ENCODE peak calls at places on chromosome 6, in six cellular contexts. E is neural progenitor cell, B is Peyer's patch, I is tibial nerve, G is astrocyte, W is tibial artery. X is an unnamed sample.

GRCh38 chr6:168201383-168201782 is 118.2 kb downstream of the DACT2 start:
- DNase-seq in E (peak; percentile 72), W (no peak), B (peak; percentile 51), I (no peak), G (no peak), X (peak; percentile 79)

GRCh38 chr6:125508793-125509192 is 207.0 kb upstream of the HDDC2 start:
- DNase-seq in E (no peak), G (no peak), W (no peak), B (no peak), I (no peak), X (no peak)

GRCh38 chr6:18330548-18331066 is 56.5 kb upstream of the RNF144B start:
- DNase-seq in B (no peak), G (no peak), E (no peak), W (no peak), I (no peak), X (no peak)

GRCh38 chr6:145147559-145147958 is 587.8 kb downstream of the EPM2A start:
- DNase-seq in B (no peak), G (peak; percentile 65), I (no peak), E (no peak), W (no peak), X (no peak)

GRCh38 chr6:35490821-35491557 is 5.9 kb downstream of the TEAD3 start:
- DNase-seq in B (no peak), E (no peak), G (no peak), W (no peak), I (no peak), X (no peak)

GRCh38 chr6:104312851-104313250 is 546.9 kb downstream of the HACE1 start:
- DNase-seq in I (no peak), E (no peak), B (no peak), G (no peak), W (no peak), X (no peak)

GRCh38 chr6:131130546-131130925 is 4.7 kb upstream of the AKAP7 start:
- DNase-seq in B (no peak), I (no peak), W (no peak), E (no peak), G (no peak), X (no peak)

GRCh38 chr6:25312703-25313102 is 33.5 kb downstream of the CARMIL1 start:
- DNase-seq in G (peak; percentile 58), B (no peak), I (no peak), E (no peak), W (no peak), X (no peak)

GRCh38 chr6:90197854-90198496 is 98.7 kb downstream of the BACH2 start:
- DNase-seq in W (no peak), I (no peak), B (no peak), E (peak; percentile 17), G (peak; percentile 94), X (no peak)

GRCh38 chr6:22664968-22665367 is 95.6 kb downstream of the HDGFL1 start:
- DNase-seq in G (no peak), I (no peak), B (no peak), W (no peak), E (no peak), X (no peak)

GRCh38 chr6:34589633-34590139 is 33.6 kb upstream of the SPDEF start:
- DNase-seq in W (no peak), B (no peak), E (no peak), G (no peak), I (no peak), X (peak; percentile 69)

GRCh38 chr6:148258868-148259267 is 83.8 kb upstream of the SASH1 start:
- DNase-seq in E (no peak), I (no peak), W (no peak), G (no peak), B (no peak), X (no peak)

GRCh38 chr6:136527831-136528230 is 22.4 kb downstream of the MAP7 start:
- DNase-seq in G (no peak), W (no peak), E (no peak), I (no peak), B (no peak), X (no peak)

GRCh38 chr6:135075018-135075417 is 20.4 kb upstream of the HBS1L start:
- DNase-seq in G (no peak), I (no peak), W (no peak), E (no peak), B (no peak), X (no peak)

GRCh38 chr6:33671381-33672072 is 40.0 kb downstream of the UQCC2 start:
- DNase-seq in G (no peak), E (no peak), B (no peak), I (no peak), W (no peak), X (no peak)

GRCh38 chr6:90471297-90471696 is 115.6 kb downstream of the MAP3K7 start:
- DNase-seq in I (no peak), E (no peak), B (no peak), G (no peak), W (no peak), X (no peak)

GRCh38 chr6:105135907-105136432 is 43.8 kb downstream of the POPDC3 start:
- DNase-seq in I (no peak), W (no peak), E (no peak), B (no peak), G (peak; percentile 27), X (no peak)

GRCh38 chr6:136401749-136402148 is 112.1 kb upstream of the BCLAF1 start:
- DNase-seq in G (peak; percentile 77), I (no peak), E (no peak), B (no peak), W (no peak), X (no peak)

GRCh38 chr6:160992323-160993314 is 1.1 kb downstream of the MAP3K4 start:
- DNase-seq in I (peak; percentile 56), E (peak; percentile 78), G (peak; percentile 67), W (peak; percentile 33), B (no peak), X (peak; percentile 80)

GRCh38 chr6:13302751-13303667 is 25.3 kb downstream of the TBC1D7 start:
- DNase-seq in W (peak; percentile 76), I (peak; percentile 80), G (peak; percentile 92), B (peak; percentile 66), E (no peak), X (peak; percentile 11)

GRCh38 chr6:41940759-41941279 is 789 bp downstream of the CCND3 start:
- DNase-seq in W (no peak), G (no peak), E (peak; percentile 65), I (no peak), B (peak; percentile 71), X (peak; percentile 78)

GRCh38 chr6:43517503-43518357 is 841 bp downstream of the POLR1C start:
- DNase-seq in B (no peak), W (no peak), I (no peak), G (no peak), E (no peak), X (no peak)

GRCh38 chr6:22783921-22784320 is 214.6 kb downstream of the HDGFL1 start:
- DNase-seq in G (no peak), B (no peak), I (no peak), E (no peak), W (no peak), X (no peak)

GRCh38 chr6:127737768-127738167 is 160.8 kb downstream of the C6orf58 start:
- DNase-seq in I (no peak), W (no peak), G (no peak), E (no peak), B (no peak), X (no peak)

GRCh38 chr6:165049362-165049761 is 260.0 kb downstream of the C6orf118 start:
- DNase-seq in I (peak; percentile 11), B (no peak), E (peak; percentile 78), G (peak; percentile 9), W (no peak), X (peak; percentile 93)

GRCh38 chr6:146850238-146850896 is 251.6 kb downstream of the ADGB start:
- DNase-seq in W (no peak), B (no peak), E (no peak), I (no peak), G (peak; percentile 97), X (no peak)

GRCh38 chr6:151999194-151999593 is 191.7 kb downstream of the ESR1 start:
- DNase-seq in I (no peak), E (no peak), W (no peak), G (peak; percentile 28), B (no peak), X (no peak)

GRCh38 chr6:142850653-142851434 is 94.1 kb downstream of the HIVEP2 start:
- DNase-seq in E (no peak), G (peak; percentile 58), I (no peak), W (no peak), B (no peak), X (no peak)

GRCh38 chr6:100774681-100775080 is 106.4 kb downstream of the ASCC3 start:
- DNase-seq in B (no peak), E (no peak), W (no peak), I (no peak), G (no peak), X (no peak)

GRCh38 chr6:44016131-44016870 is 111.0 kb downstream of the MRPL14 start:
- DNase-seq in E (no peak), B (no peak), G (peak; percentile 87), W (peak; percentile 10), I (no peak), X (peak; percentile 28)

GRCh38 chr6:71855406-71855805 is 30.9 kb upstream of the RIMS1 start:
- DNase-seq in I (no peak), E (no peak), W (no peak), G (no peak), B (no peak), X (no peak)
- TF ChIP-seq CTCF in I (no peak), E (peak; percentile 21), W (no peak), G (no peak), B (no peak), X (no peak)

GRCh38 chr6:16725145-16725864 is 36.0 kb downstream of the ATXN1 start:
- DNase-seq in G (peak; percentile 79), I (no peak), W (no peak), E (no peak), B (no peak), X (no peak)
- H3K4me1 ChIP-seq in G (peaks cover 68% of the 10 kb centered on the region), I (no peaks in the 10 kb centered on the region), W (no peaks in the 10 kb centered on the region), E (no peaks in the 10 kb centered on the region), B (no peaks in the 10 kb centered on the region), X (peaks cover 5% of the 10 kb centered on the region)

GRCh38 chr6:79066828-79067227 is 11.2 kb downstream of the PHIP start:
- DNase-seq in I (no peak), B (no peak), E (no peak), G (no peak), W (no peak), X (no peak)
- H3K27ac ChIP-seq in I (no peak overlapping the region), B (no peak overlapping the region), E (no peak overlapping the region), G (no peak overlapping the region), W (no peak overlapping the region), X (no peak overlapping the region)

GRCh38 chr6:138004423-138005287 is 102.6 kb downstream of the PERP start:
- DNase-seq in G (no peak), E (peak; percentile 35), I (peak; percentile 54), B (no peak), W (no peak), X (no peak)
- TF ChIP-seq CTCF in G (peak; percentile 58), E (peak; percentile 65), I (no peak), B (peak; percentile 61), W (peak; percentile 15), X (peak; percentile 75)

GRCh38 chr6:3232017-3232838 is 4.8 kb upstream of the TUBB2B start:
- DNase-seq in E (peak; percentile 45), B (no peak), G (no peak), W (no peak), I (no peak), X (no peak)
- H3K4me1 ChIP-seq in E (peaks cover 21% of the 10 kb centered on the region), B (peaks cover 34% of the 10 kb centered on the region), G (peaks cover 29% of the 10 kb centered on the region), W (peaks cover 3% of the 10 kb centered on the region), I (no peaks in the 10 kb centered on the region), X (peaks cover 3% of the 10 kb centered on the region)

GRCh38 chr6:19866199-19866872 is 29.2 kb downstream of the ID4 start:
- DNase-seq in W (no peak), B (no peak), G (no peak), I (no peak), E (no peak), X (no peak)
- H3K27ac ChIP-seq in W (no peak overlapping the region), B (no peak overlapping the region), G (no peak overlapping the region), I (no peak overlapping the region), E (no peak overlapping the region), X (no peak overlapping the region)

X was measured in endodermal cell.